ENCODE peak calls at places on chromosome 10, in four cellular contexts. X is uterus, Q is NAMALWA, U is thyroid gland. E is an unnamed sample.

GRCh38 chr10:7202804-7203203 is 208.0 kb downstream of the SFMBT2 start:
- DNase-seq in X (no peak), Q (no peak), U (no peak), E (no peak)

GRCh38 chr10:119061352-119061751 is 19.3 kb downstream of the EIF3A start:
- DNase-seq in Q (no peak), X (no peak), U (no peak), E (no peak)

GRCh38 chr10:73359492-73359891 is 828 bp upstream of the CFAP70 start:
- DNase-seq in U (no peak), X (no peak), Q (no peak), E (no peak)

GRCh38 chr10:77544607-77545006 is 93.0 kb downstream of the KCNMA1 start:
- DNase-seq in Q (no peak), X (no peak), U (no peak), E (no peak)

GRCh38 chr10:91634898-91635297 is 2.0 kb upstream of the PPP1R3C start:
- DNase-seq in X (no peak), Q (no peak), U (no peak), E (no peak)

GRCh38 chr10:1375805-1376170 is 319.6 kb downstream of the WDR37 start:
- DNase-seq in X (no peak), U (no peak), Q (no peak), E (no peak)

GRCh38 chr10:4481192-4481591 is 344.8 kb upstream of the AKR1E2 start:
- DNase-seq in U (no peak), X (no peak), Q (no peak), E (no peak)

GRCh38 chr10:80202934-80203834 is 2.2 kb downstream of the ANXA11 start:
- DNase-seq in U (peak), Q (peak), X (peak), E (peak)

GRCh38 chr10:90587081-90587491 is 270.8 kb downstream of the HTR7 start:
- DNase-seq in X (no peak), U (no peak), Q (no peak), E (no peak)

E was measured in heart left ventricle.